ENCODE peak calls at places on chromosome 2, in four cellular contexts. B, D, Z and T are unnamed samples.

GRCh38 chr2:71783815-71784214 is 330.5 kb downstream of the DYSF start:
- DNase-seq in D (no peak), B (no peak), Z (no peak), T (no peak)

GRCh38 chr2:81747481-81748070 is 1443.0 kb upstream of the LRRTM1 start:
- DNase-seq in D (no peak), B (no peak), Z (no peak), T (no peak)

GRCh38 chr2:127145255-127145899 is 38.4 kb upstream of the BIN1 start:
- DNase-seq in D (no peak), B (peak; percentile 52), Z (peak; percentile 69), T (no peak)

GRCh38 chr2:241111443-241111810 is 9.3 kb upstream of the MTERF4 start:
- DNase-seq in B (no peak), Z (no peak), D (no peak), T (no peak)

GRCh38 chr2:15334650-15335326 is 226.3 kb downstream of the NBAS start:
- DNase-seq in D (no peak), B (peak; percentile 47), Z (no peak), T (no peak)

GRCh38 chr2:127386764-127387654 is 766 bp downstream of the MAP3K2 start:
- DNase-seq in B (peak; percentile 72), D (no peak), Z (peak; percentile 82), T (peak; percentile 77)

GRCh38 chr2:189002079-189002478 is 27.9 kb downstream of the COL3A1 start:
- DNase-seq in Z (peak; percentile 77), D (no peak), B (peak; percentile 80), T (no peak)

GRCh38 chr2:24540011-24540477 is 49.0 kb downstream of the NCOA1 start:
- DNase-seq in Z (no peak), D (no peak), B (no peak), T (no peak)

GRCh38 chr2:23128684-23129292 is 256.2 kb upstream of the KLHL29 start:
- DNase-seq in B (no peak), D (no peak), Z (no peak), T (no peak)

GRCh38 chr2:86211033-86211795 is 12.0 kb downstream of the MRPL35 start:
- DNase-seq in Z (no peak), D (no peak), B (no peak), T (no peak)

GRCh38 chr2:160407393-160408204 is 86.0 kb downstream of the RBMS1 start:
- DNase-seq in B (peak; percentile 36), D (no peak), Z (no peak), T (peak; percentile 67)
- TF ChIP-seq CTCF in B (no peak), D (no peak), Z (no peak), T (no peak)

GRCh38 chr2:31728406-31729064 is 147.8 kb upstream of the SRD5A2 start:
- DNase-seq in Z (no peak), D (no peak), B (no peak), T (no peak)
- TF ChIP-seq CTCF in Z (no peak), D (no peak), B (no peak), T (no peak)

GRCh38 chr2:235676536-235676799 is 182.6 kb downstream of the AGAP1 start:
- DNase-seq in D (no peak), B (no peak), Z (no peak), T (no peak)

GRCh38 chr2:235674116-235674515 is 180.3 kb downstream of the AGAP1 start:
- DNase-seq in B (no peak), Z (no peak), D (no peak), T (no peak)

GRCh38 chr2:235672720-235673119 is 178.9 kb downstream of the AGAP1 start:
- DNase-seq in D (no peak), Z (peak; percentile 50), B (no peak), T (no peak)

GRCh38 chr2:235675678-235676535 is 182.1 kb downstream of the AGAP1 start:
- DNase-seq in D (no peak), Z (peak; percentile 66), B (peak; percentile 53), T (no peak)

DNA sequence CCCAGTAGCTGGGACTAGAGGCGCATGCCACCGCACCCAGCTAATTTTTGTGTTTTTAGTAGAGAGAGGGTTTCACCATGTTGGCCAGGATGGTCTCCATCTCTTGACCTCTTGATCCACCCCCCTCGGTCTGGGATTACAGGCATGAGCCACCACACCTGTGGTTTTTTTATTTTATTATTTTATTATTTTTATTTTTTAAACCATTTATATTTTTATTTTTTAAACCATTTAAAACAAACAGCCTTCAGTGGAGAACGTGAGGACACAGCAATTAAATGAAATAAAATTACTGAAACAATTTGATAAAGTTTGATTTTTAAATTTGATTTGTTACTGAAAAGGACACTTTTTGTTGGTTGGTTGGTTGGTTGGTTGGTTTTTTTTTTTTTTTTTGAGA is 181.0 kb downstream of the AGAP1 start:
- DNase-seq in Z (no peak), D (no peak), B (no peak), T (no peak)
- TF ChIP-seq CTCF in Z (no peak), D (no peak), B (no peak), T (no peak)

DNA sequence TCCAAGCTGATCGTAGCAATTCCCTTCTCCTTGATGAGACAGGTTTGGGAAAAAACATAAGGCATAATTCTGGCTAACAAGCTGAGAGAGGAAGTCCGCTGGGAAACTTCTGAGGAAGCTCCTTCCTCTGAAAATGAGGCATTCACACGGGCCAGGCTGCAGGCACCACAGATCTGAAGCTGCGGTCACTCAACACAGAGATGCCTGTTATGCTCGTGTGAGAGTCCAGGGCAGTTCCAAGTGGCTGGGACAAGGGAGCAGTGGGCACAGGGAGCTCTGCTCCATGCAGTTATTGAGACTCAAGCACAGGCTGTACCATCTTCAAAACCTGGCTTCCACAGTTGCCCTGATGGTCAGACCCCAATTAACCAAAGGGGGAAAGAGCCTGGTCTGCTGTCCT is 200.9 kb upstream of the ID2 start:
- DNase-seq in B (no peak), Z (no peak), D (no peak), T (no peak)
- TF ChIP-seq CTCF in B (no peak), Z (no peak), D (no peak), T (no peak)

GRCh38 chr2:31886700-31887099 is 124.1 kb downstream of the MEMO1 start:
- DNase-seq in D (peak; percentile 33), B (no peak), Z (peak; percentile 9), T (no peak)
- TF ChIP-seq CTCF in D (no peak), B (peak; percentile 38), Z (peak; percentile 32), T (peak; percentile 35)